ENCODE peak calls at places on chromosome 14, in five cellular contexts. H is CD8-positive, alpha-beta T cell; X is foreskin fibroblast; U is choroid plexus epithelial cell; N is dorsolateral prefrontal cortex. E is an unnamed sample.

GRCh38 chr14:63795532-63795931 is 57.3 kb upstream of the SYNE2 start:
- DNase-seq in X (no peak), U (no peak), H (no peak), N (no peak), E (no peak)

GRCh38 chr14:71267691-71268090 is 360.4 kb downstream of the PCNX1 start:
- DNase-seq in H (no peak), X (peak; percentile 18), N (no peak), U (peak; percentile 57), E (peak; percentile 19)

GRCh38 chr14:61894452-61895077 is 132.3 kb downstream of the SNAPC1 start:
- DNase-seq in X (peak; percentile 82), H (no peak), N (no peak), U (peak; percentile 84), E (peak; percentile 55)

GRCh38 chr14:35159742-35160409 is 37.5 kb downstream of the PRORP start:
- DNase-seq in N (no peak), U (peak; percentile 96), X (peak; percentile 90), H (no peak), E (no peak)

GRCh38 chr14:94407906-94408305 is 19.5 kb upstream of the SERPINA1 start:
- DNase-seq in H (no peak), N (no peak), X (no peak), U (no peak), E (no peak)

GRCh38 chr14:36717363-36717762 is 55.7 kb downstream of the PAX9 start:
- DNase-seq in N (no peak), U (no peak), X (no peak), H (no peak), E (no peak)

GRCh38 chr14:62143235-62143634 is 381.0 kb downstream of the SNAPC1 start:
- DNase-seq in H (no peak), U (peak; percentile 8), N (no peak), X (peak; percentile 75), E (no peak)

GRCh38 chr14:54253195-54253947 is 143.4 kb upstream of the CDKN3 start:
- DNase-seq in U (peak; percentile 82), H (no peak), X (peak; percentile 89), N (no peak), E (no peak)

GRCh38 chr14:104567141-104567956 is 12.2 kb upstream of the C14orf180 start:
- DNase-seq in X (no peak), H (no peak), N (no peak), U (no peak), E (no peak)

DNA sequence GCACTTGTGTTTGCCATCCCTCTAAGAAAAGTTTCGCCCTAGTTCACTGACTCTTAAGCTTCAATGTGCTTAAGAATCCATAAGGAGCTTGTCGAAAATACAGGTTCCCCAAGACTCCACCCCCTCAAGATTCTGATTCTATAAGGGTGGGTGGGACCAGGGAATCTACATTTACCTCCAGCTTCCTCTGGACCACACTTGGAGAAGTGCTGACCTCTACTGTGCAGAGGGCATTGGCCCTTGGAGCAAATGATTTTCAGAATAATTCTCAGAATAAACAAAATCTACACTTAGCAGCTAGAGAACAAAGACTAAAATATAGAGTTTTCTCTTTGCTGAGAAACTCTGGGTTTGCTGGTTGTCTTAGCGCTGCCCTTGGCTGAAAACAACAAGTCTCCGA is 5.0 kb downstream of the TGFB3 start:
- DNase-seq in N (no peak), H (no peak), U (no peak), X (peak; percentile 10), E (no peak)
- H3K4me3 ChIP-seq in N (no peak overlapping the region), H (no peak overlapping the region), U (no peak overlapping the region), X (no peak overlapping the region), E (no peak overlapping the region)

DNA sequence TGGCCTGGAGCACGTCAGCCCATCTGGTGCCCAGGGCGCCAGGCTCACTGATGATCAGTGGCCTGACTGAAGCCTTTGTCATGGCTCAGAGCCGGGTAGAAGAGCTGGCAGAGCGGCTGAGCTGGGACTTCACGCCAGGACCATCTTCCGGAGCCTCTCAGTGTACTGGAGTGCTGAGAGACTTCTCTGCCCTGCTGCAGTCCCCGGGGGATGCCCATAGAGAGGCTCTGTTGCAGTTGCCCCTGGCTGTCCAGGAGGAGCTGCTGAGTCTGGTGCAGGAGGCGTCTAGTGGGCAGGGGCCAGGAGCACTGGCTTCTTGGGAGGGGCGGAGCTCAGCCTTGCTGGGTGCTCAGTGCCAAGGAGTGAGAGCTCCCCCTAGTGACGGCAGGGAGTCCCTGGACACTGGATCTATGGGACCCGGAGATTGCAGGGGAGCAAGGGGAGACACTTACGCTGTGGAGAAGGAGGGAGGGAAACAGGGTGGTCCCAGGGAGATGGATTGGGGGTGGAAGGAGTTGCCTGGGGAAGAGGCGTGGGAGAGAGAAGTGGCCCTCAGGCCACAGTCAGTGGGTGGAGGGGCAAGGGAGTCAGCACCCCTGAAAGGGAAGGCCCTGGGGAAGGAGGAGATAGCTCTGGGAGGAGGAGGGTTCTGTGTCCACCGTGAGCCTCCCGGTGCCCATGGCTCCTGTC is 2.0 kb downstream of the KHNYN start:
- DNase-seq in U (peak; percentile 97), N (peak; percentile 56), X (peak; percentile 97), H (peak; percentile 77), E (peak; percentile 86)
- H3K4me3 ChIP-seq in U (peak overlapping the region; percentile 71), N (peak overlapping the region; percentile 82), X (peak overlapping the region; percentile 89), H (peak overlapping the region; percentile 71), E (no peak overlapping the region)

GRCh38 chr14:77979666-77980351 is 179.9 kb downstream of the ADCK1 start:
- DNase-seq in N (peak; percentile 32), X (no peak), U (no peak), H (no peak), E (peak; percentile 40)

GRCh38 chr14:77985235-77985634 is 184.9 kb upstream of the NRXN3 start:
- DNase-seq in H (no peak), X (no peak), N (no peak), U (peak; percentile 23), E (no peak)

GRCh38 chr14:77979171-77979570 is 179.3 kb downstream of the ADCK1 start:
- DNase-seq in N (no peak), X (no peak), H (no peak), U (no peak), E (no peak)

DNA sequence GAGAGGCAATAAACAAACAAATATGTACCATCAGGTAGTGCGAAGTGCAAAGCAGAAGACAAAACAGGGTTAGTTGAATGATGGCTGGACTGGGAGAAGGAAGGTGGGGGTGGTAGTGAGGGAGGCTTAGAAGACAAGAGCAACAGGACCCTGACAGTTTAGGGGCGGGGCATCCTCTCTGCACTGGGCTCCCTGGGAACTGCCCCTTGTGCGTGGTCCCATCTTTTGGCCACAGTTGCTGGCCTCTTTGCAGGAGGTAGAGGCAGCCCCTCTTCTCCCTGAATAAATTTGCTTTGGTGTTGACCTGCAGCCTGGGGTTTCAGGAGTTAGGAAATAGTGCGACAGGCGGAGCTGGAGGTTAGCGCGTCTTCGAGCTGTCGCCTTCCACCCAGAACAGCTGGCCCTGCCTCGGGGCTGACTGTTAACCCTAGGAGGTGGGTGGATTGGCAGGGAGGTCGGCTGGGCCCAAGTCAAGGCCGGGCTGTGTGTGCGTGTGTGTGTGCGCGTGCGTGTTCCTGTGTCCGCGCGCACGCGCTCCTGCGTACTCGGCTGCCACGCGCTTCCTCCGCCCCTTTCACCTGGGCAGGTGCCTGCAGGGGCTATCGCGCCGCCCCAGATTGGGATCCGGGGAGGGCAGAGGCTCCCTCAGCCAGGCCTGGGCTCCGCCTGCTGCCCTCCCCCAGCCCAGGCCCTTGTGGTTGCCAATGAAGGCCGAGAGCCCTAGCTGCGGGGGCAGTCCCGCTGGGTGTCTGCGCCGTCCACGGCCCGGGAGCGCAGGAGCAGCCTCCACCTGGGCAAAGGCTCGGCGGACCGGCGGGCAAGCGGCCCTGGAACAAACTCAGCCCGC is 180.8 kb downstream of the ADCK1 start:
- DNase-seq in U (no peak), H (no peak), X (no peak), N (peak; percentile 32), E (no peak)
- H3K4me3 ChIP-seq in U (peak overlapping the region; percentile 34), H (no peak overlapping the region), X (no peak overlapping the region), N (peak overlapping the region; percentile 47), E (no peak overlapping the region)

GRCh38 chr14:67359775-67360468 is at the start of the genes ATP6V1D and EIF2S1:
- DNase-seq in U (peak; percentile 100), N (peak; percentile 99), H (peak; percentile 99), X (peak; percentile 100), E (peak; percentile 98)
- H3K4me3 ChIP-seq in U (peak within 1 kb of the TSS; percentile 91), N (peak within 1 kb of the TSS; percentile 75), H (peak within 1 kb of the TSS; percentile 79), X (peak within 1 kb of the TSS; percentile 94), E (peak within 1 kb of the TSS; percentile 99)